ENCODE peak calls at places on chromosomes 1 and 21, in five cellular contexts. G is central memory CD4-positive, alpha-beta T cell; K is breast epithelium; Q is right lobe of liver; L is CD4-positive, alpha-beta T cell. C is an unnamed sample.

GRCh38 chr1:20233866-20234265 is 47.5 kb upstream of the PLA2G2C start:
- DNase-seq in G (no peak), K (no peak), Q (no peak), L (no peak), C (no peak)

GRCh38 chr1:50265790-50266314 is 157.1 kb downstream of the ELAVL4 start:
- DNase-seq in G (no peak), K (no peak), Q (no peak), L (no peak), C (no peak)

GRCh38 chr1:225642177-225642576 is 10.7 kb downstream of the ENAH start:
- DNase-seq in G (no peak), K (no peak), Q (no peak), L (no peak), C (no peak)

GRCh38 chr1:7698666-7699065 is 72.4 kb upstream of the VAMP3 start:
- DNase-seq in G (no peak), K (peak), Q (no peak), L (no peak), C (no peak)

GRCh38 chr1:153346067-153346723 is 2.4 kb downstream of the PGLYRP4 start:
- DNase-seq in G (no peak), K (no peak), Q (no peak), L (no peak), C (no peak)

GRCh38 chr1:47931395-47931794 is 65.8 kb downstream of the TRABD2B start:
- DNase-seq in G (no peak), K (no peak), Q (no peak), L (no peak), C (no peak)

GRCh38 chr21:20999567-21000169 is 1.5 kb downstream of the NCAM2 start:
- DNase-seq in G (no peak), K (no peak), Q (no peak), L (no peak), C (no peak)

GRCh38 chr1:43229831-43230780 is 39.7 kb upstream of the TMEM125 start:
- DNase-seq in G (no peak), K (no peak), Q (no peak), L (no peak), C (no peak)

GRCh38 chr1:115969509-115969908 is 6.8 kb upstream of the SLC22A15 start:
- DNase-seq in G (no peak), K (no peak), Q (no peak), L (no peak), C (no peak)

GRCh38 chr1:192516776-192517297 is 58.7 kb upstream of the RGS1 start:
- DNase-seq in G (peak), K (no peak), Q (no peak), L (peak), C (no peak)

GRCh38 chr1:85357817-85358216 is 81.4 kb upstream of the BCL10 start:
- DNase-seq in G (no peak), K (no peak), Q (no peak), L (no peak), C (no peak)

GRCh38 chr1:59926381-59927243 is at the start of gene CYP2J2:
- DNase-seq in G (no peak), K (peak), Q (peak), L (peak), C (peak)

GRCh38 chr1:110338200-110339039 is 757 bp upstream of the RBM15 start:
- DNase-seq in G (peak), K (peak), Q (peak), L (peak), C (peak)

GRCh38 chr1:204445860-204446412 is 34.3 kb upstream of the PPP1R15B start:
- DNase-seq in G (peak), K (no peak), Q (no peak), L (peak), C (no peak)

GRCh38 chr21:37700641-37701202 is 215.5 kb downstream of the KCNJ6 start:
- DNase-seq in G (no peak), K (no peak), Q (no peak), L (no peak), C (no peak)

GRCh38 chr1:100502052-100502792 is 35.7 kb upstream of the GPR88 start:
- DNase-seq in G (no peak), K (no peak), Q (no peak), L (no peak), C (no peak)

GRCh38 chr1:158930504-158930903 is 848 bp upstream of the PYHIN1 start:
- DNase-seq in G (peak), K (no peak), Q (no peak), L (peak), C (no peak)

GRCh38 chr1:239956230-239956629 is 135.5 kb upstream of the FMN2 start:
- DNase-seq in G (no peak), K (no peak), Q (no peak), L (no peak), C (no peak)

GRCh38 chr1:147168626-147169058 is 3.6 kb downstream of the PRKAB2 start:
- DNase-seq in G (no peak), K (no peak), Q (peak), L (no peak), C (no peak)

GRCh38 chr1:209755926-209756607 is at the start of gene TRAF3IP3:
- DNase-seq in G (peak), K (no peak), Q (no peak), L (peak), C (no peak)

GRCh38 chr1:231616667-231617066 is 9.9 kb upstream of the DISC1 start:
- DNase-seq in G (no peak), K (no peak), Q (no peak), L (no peak), C (no peak)

C was measured in pancreas.